ENCODE peak calls at places on chromosomes 13 and 19, in seven cellular contexts. V is T follicular helper cell, Y is dermis microvascular lymphatic vessel endothelial cell, S is GM10248, Z is activated T-helper 1 cell treated with Interleukin-2 at 50 U/mL for 16 hours, X is kidney glomerular epithelial cell, F is iris pigment epithelial cell. J is an unnamed sample.
A peak's percentile ranks its signal among the peaks of the same experiment; 100 is the strongest.

GRCh38 chr13:107284168-107284567 is 716.2 kb upstream of the ARGLU1 start:
- DNase-seq in V (no peak), Y (peak; percentile 81), S (no peak), Z (no peak), X (peak; percentile 9), F (peak; percentile 58), J (no peak)

GRCh38 chr13:77507931-77508776 is 27.4 kb upstream of the SCEL start:
- DNase-seq in V (no peak), Y (peak; percentile 92), S (no peak), Z (no peak), X (peak; percentile 98), F (peak; percentile 94), J (peak; percentile 33)

GRCh38 chr13:75326173-75327131 is 155.5 kb downstream of the TBC1D4 start:
- DNase-seq in V (peak; percentile 38), Y (peak; percentile 94), S (peak; percentile 54), Z (peak; percentile 21), X (no peak), F (peak; percentile 73), J (no peak)

GRCh38 chr13:32039056-32039455 is 7.5 kb downstream of the FRY start:
- DNase-seq in V (no peak), Y (no peak), S (no peak), Z (no peak), X (no peak), F (peak; percentile 54), J (no peak)

GRCh38 chr13:33953203-33953602 is 135.3 kb downstream of the RFC3 start:
- DNase-seq in V (no peak), Y (no peak), S (no peak), Z (no peak), X (no peak), F (peak; percentile 49), J (no peak)

GRCh38 chr13:37132211-37132610 is 26.7 kb upstream of the CSNK1A1L start:
- DNase-seq in V (no peak), Y (no peak), S (no peak), Z (no peak), X (no peak), F (peak; percentile 66), J (no peak)

GRCh38 chr13:51668580-51669195 is 84.4 kb downstream of the WDFY2 start:
- DNase-seq in V (no peak), Y (no peak), S (no peak), Z (no peak), X (no peak), F (peak; percentile 62), J (no peak)

GRCh38 chr19:35618857-35619256 is 6.3 kb downstream of the HAUS5 start:
- DNase-seq in V (no peak), Y (no peak), S (no peak), Z (no peak), X (no peak), F (no peak), J (no peak)

GRCh38 chr19:27909185-27909840 is 1303.6 kb downstream of the UQCRFS1 start:
- DNase-seq in V (no peak), Y (no peak), S (peak; percentile 4), Z (no peak), X (no peak), F (no peak), J (no peak)

GRCh38 chr13:45242070-45242469 is 41.2 kb upstream of the KCTD4 start:
- DNase-seq in V (no peak), Y (peak; percentile 47), S (no peak), Z (no peak), X (no peak), F (peak; percentile 58), J (peak; percentile 37)

J was measured in iPS-NIHi11.